ENCODE peak calls at places on chromosomes 5 and 9, in four cellular contexts. D, J, U and L are unnamed samples.
A peak's percentile ranks its signal among the peaks of the same experiment; 100 is the strongest.

GRCh38 chr9:131395027-131395744 is 1.3 kb downstream of the PRRC2B start:
- DNase-seq in D (no peak), J (no peak), U (peak; percentile 16), L (no peak)

GRCh38 chr9:134169724-134170401 is 5.5 kb upstream of the RNU6ATAC start:
- DNase-seq in U (no peak), D (no peak), J (no peak), L (no peak)

GRCh38 chr9:132798817-132799790 is 79.0 kb downstream of the AK8 start:
- DNase-seq in U (peak; percentile 19), J (no peak), D (peak; percentile 57), L (no peak)

GRCh38 chr5:57696005-57696755 is 213.6 kb upstream of the ACTBL2 start:
- DNase-seq in U (no peak), J (no peak), D (no peak), L (no peak)

GRCh38 chr9:18480649-18481048 is 6.7 kb downstream of the ADAMTSL1 start:
- DNase-seq in J (no peak), D (no peak), U (peak; percentile 86), L (no peak)

GRCh38 chr5:39164529-39165402 is 54.6 kb downstream of the FYB1 start:
- DNase-seq in J (no peak), U (peak; percentile 78), D (no peak), L (no peak)

GRCh38 chr5:122202952-122203351 is 73.6 kb downstream of the ZNF474 start:
- DNase-seq in U (no peak), D (no peak), J (no peak), L (no peak)

GRCh38 chr5:146904890-146905289 is 26.3 kb upstream of the PPP2R2B start:
- DNase-seq in D (no peak), J (no peak), U (no peak), L (no peak)

GRCh38 chr5:14715481-14715880 is 51.0 kb downstream of the OTULIN start:
- DNase-seq in U (no peak), J (no peak), D (no peak), L (no peak)

GRCh38 chr5:132299901-132300300 is 5.7 kb downstream of the SLC22A4 start:
- DNase-seq in U (peak; percentile 31), J (no peak), D (no peak), L (no peak)

GRCh38 chr9:86912210-86912609 is 35.1 kb downstream of the GAS1 start:
- DNase-seq in D (no peak), J (no peak), U (no peak), L (no peak)

GRCh38 chr9:124839612-124840299 is 13.5 kb upstream of the WDR38 start:
- DNase-seq in J (peak; percentile 26), U (peak; percentile 31), D (no peak), L (no peak)

GRCh38 chr5:59117320-59117719 is 534.4 kb downstream of the RAB3C start:
- DNase-seq in U (no peak), J (no peak), D (no peak), L (no peak)

GRCh38 chr5:53024535-53024934 is 35.4 kb downstream of the ITGA2 start:
- DNase-seq in D (no peak), J (no peak), U (no peak), L (no peak)

GRCh38 chr5:103232393-103232999 is 26.1 kb upstream of the MACIR start:
- DNase-seq in D (no peak), U (peak; percentile 77), J (no peak), L (no peak)

GRCh38 chr5:45454114-45454513 is 242.1 kb downstream of the HCN1 start:
- DNase-seq in D (no peak), J (no peak), U (peak; percentile 61), L (no peak)

GRCh38 chr9:95666785-95667155 is 150.0 kb upstream of the PTCH1 start:
- DNase-seq in D (no peak), U (no peak), J (no peak), L (no peak)
- H3K4me3 ChIP-seq in D (no peak overlapping the region), U (no peak overlapping the region), J (no peak overlapping the region), L (no peak overlapping the region)

GRCh38 chr5:23332650-23333251 is 174.7 kb upstream of the PRDM9 start:
- DNase-seq in U (peak; percentile 72), D (no peak), J (no peak), L (no peak)
- TF ChIP-seq CTCF in U (peak; percentile 83), D (peak; percentile 13), J (no peak), L (peak; percentile 35)

GRCh38 chr5:139382781-139383180 is 316 bp downstream of the SLC23A1 start:
- DNase-seq in D (no peak), J (no peak), U (no peak), L (no peak)
- H3K4me3 ChIP-seq in D (no peak overlapping the region), J (no peak overlapping the region), U (no peak overlapping the region), L (no peak overlapping the region)

DNA sequence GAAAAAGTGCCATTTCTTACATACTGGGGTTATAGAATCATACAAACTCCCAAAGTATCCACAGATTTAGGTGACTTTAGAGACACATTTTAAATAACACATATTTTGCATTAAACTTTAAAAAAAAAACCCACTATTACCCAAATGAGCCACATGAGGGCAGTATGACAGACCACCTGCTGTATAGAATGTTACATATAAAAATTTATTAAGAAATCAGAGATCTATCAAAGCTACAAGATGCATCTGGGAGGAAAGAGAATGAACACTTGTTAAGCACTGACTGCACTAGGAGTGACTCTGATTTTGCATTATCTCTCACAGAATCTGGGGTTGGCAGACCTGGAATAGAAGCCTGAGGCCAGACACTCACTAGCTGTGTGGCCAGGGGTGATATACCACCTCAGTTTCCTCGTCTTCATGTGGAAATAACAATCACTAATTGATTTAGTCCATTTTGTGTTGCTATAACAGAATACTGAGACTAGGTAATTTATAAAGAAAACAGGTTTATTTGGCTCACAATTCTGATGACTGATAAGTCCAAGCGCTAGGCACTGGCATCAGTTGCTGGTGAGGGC is 98.4 kb downstream of the ARSB start:
- DNase-seq in D (no peak), J (no peak), U (peak; percentile 32), L (no peak)
- TF ChIP-seq CTCF in D (peak; percentile 62), J (peak; percentile 20), U (peak; percentile 66), L (peak; percentile 68)

GRCh38 chr5:35339616-35340100 is 109.4 kb upstream of the PRLR start:
- DNase-seq in U (no peak), J (no peak), D (no peak), L (no peak)

GRCh38 chr5:35335752-35336151 is 105.5 kb upstream of the PRLR start:
- DNase-seq in D (no peak), J (no peak), U (no peak), L (no peak)

GRCh38 chr5:35339006-35339405 is 108.7 kb upstream of the PRLR start:
- DNase-seq in D (no peak), U (no peak), J (no peak), L (no peak)

GRCh38 chr5:35338169-35338476 is 107.8 kb upstream of the PRLR start:
- DNase-seq in D (no peak), U (no peak), J (no peak), L (no peak)

GRCh38 chr5:35337332-35338168 is 107.3 kb upstream of the PRLR start:
- DNase-seq in U (no peak), J (no peak), D (no peak), L (no peak)
- H3K4me3 ChIP-seq in U (no peak overlapping the region), J (no peak overlapping the region), D (no peak overlapping the region), L (no peak overlapping the region)